ENCODE peak calls at places on chromosomes 6 and 20, in four cellular contexts. One of them, this sample, is unnamed.

GRCh38 chr20:36736451-36737182 is 9.3 kb downstream of the NDRG3 start:
- DNase-seq in HL-60: no peak
- DNase-seq in GM12878: no peak
- DNase-seq in K562: no peak
- DNase-seq in this sample: no peak

GRCh38 chr6:6780231-6780630 is 191.7 kb downstream of the LY86 start:
- DNase-seq in HL-60: no peak
- DNase-seq in GM12878: no peak
- DNase-seq in K562: no peak
- DNase-seq in this sample: no peak

GRCh38 chr6:135217663-135218062 is 36.6 kb downstream of the MYB start:
- DNase-seq in HL-60: no peak
- DNase-seq in GM12878: no peak
- DNase-seq in K562: no peak
- DNase-seq in this sample: no peak

GRCh38 chr6:49692534-49692933 is 20.8 kb downstream of the CRISP2 start:
- DNase-seq in HL-60: no peak
- DNase-seq in GM12878: no peak
- DNase-seq in K562: no peak
- DNase-seq in this sample: no peak

GRCh38 chr6:110329729-110330436 is 28.3 kb downstream of the METTL24 start:
- DNase-seq in HL-60: no peak
- DNase-seq in GM12878: no peak
- DNase-seq in K562: no peak
- DNase-seq in this sample: no peak

GRCh38 chr20:35326021-35326731 is 34.0 kb upstream of the FAM83C start:
- DNase-seq in HL-60: no peak
- DNase-seq in GM12878: no peak
- DNase-seq in K562: no peak
- DNase-seq in this sample: no peak

GRCh38 chr6:79421707-79422484 is 115.3 kb downstream of the LCA5 start:
- DNase-seq in HL-60: no peak
- DNase-seq in GM12878: peak
- DNase-seq in K562: no peak
- DNase-seq in this sample: no peak

GRCh38 chr6:87663434-87663833 is 38.6 kb downstream of the AKIRIN2 start:
- DNase-seq in HL-60: no peak
- DNase-seq in GM12878: no peak
- DNase-seq in K562: no peak
- DNase-seq in this sample: no peak

GRCh38 chr6:166509193-166509592 is 77.3 kb downstream of the RAMACL start:
- DNase-seq in HL-60: no peak
- DNase-seq in GM12878: no peak
- DNase-seq in K562: no peak
- DNase-seq in this sample: no peak

GRCh38 chr6:225121-225721 is 67.1 kb upstream of the DUSP22 start:
- DNase-seq in HL-60: peak
- DNase-seq in GM12878: peak
- DNase-seq in K562: no peak
- DNase-seq in this sample: no peak

GRCh38 chr20:41308290-41308691 is 9.2 kb downstream of the ZHX3 start:
- DNase-seq in HL-60: no peak
- DNase-seq in GM12878: no peak
- DNase-seq in K562: peak
- DNase-seq in this sample: no peak

GRCh38 chr6:89940225-89941027 is 46.2 kb downstream of the GJA10 start:
- DNase-seq in HL-60: peak
- DNase-seq in GM12878: peak
- DNase-seq in K562: peak
- DNase-seq in this sample: peak

GRCh38 chr6:96898241-96898851 is 655 bp upstream of the NDUFAF4 start:
- DNase-seq in HL-60: no peak
- DNase-seq in GM12878: no peak
- DNase-seq in K562: peak
- DNase-seq in this sample: no peak

GRCh38 chr20:13913517-13913916 is 76.9 kb downstream of the SEL1L2 start:
- DNase-seq in HL-60: no peak
- DNase-seq in GM12878: no peak
- DNase-seq in K562: no peak
- DNase-seq in this sample: no peak

GRCh38 chr6:141552463-141552862 is 580.3 kb upstream of the GJE1 start:
- DNase-seq in HL-60: no peak
- DNase-seq in GM12878: peak
- DNase-seq in K562: no peak
- DNase-seq in this sample: no peak

GRCh38 chr20:43448748-43449535 is 8.8 kb upstream of the SRSF6 start:
- DNase-seq in HL-60: peak
- DNase-seq in GM12878: peak
- DNase-seq in K562: peak
- DNase-seq in this sample: peak

GRCh38 chr20:53824779-53825178 is 231.1 kb upstream of the ZNF217 start:
- DNase-seq in HL-60: no peak
- DNase-seq in GM12878: no peak
- DNase-seq in K562: no peak
- DNase-seq in this sample: no peak

GRCh38 chr20:46970937-46971630 is 76.4 kb downstream of the EYA2 start:
- DNase-seq in HL-60: no peak
- DNase-seq in GM12878: no peak
- DNase-seq in K562: peak
- DNase-seq in this sample: no peak

GRCh38 chr6:109790131-109790530 is 99.0 kb downstream of the FIG4 start:
- DNase-seq in HL-60: no peak
- DNase-seq in GM12878: no peak
- DNase-seq in K562: no peak
- DNase-seq in this sample: no peak

GRCh38 chr6:33599413-33599911 is 19.4 kb upstream of the BAK1 start:
- DNase-seq in HL-60: no peak
- DNase-seq in GM12878: no peak
- DNase-seq in K562: no peak
- DNase-seq in this sample: no peak

GRCh38 chr6:73394577-73395354 is at the start of gene DDX43:
- DNase-seq in HL-60: peak
- DNase-seq in GM12878: no peak
- DNase-seq in K562: no peak
- DNase-seq in this sample: no peak

GRCh38 chr20:59835057-59835447 is 98.4 kb downstream of the SYCP2 start:
- DNase-seq in HL-60: no peak
- DNase-seq in GM12878: no peak
- DNase-seq in K562: no peak
- DNase-seq in this sample: no peak

GRCh38 chr20:43388267-43389081 is 69.2 kb upstream of the SRSF6 start:
- DNase-seq in HL-60: no peak
- DNase-seq in GM12878: no peak
- DNase-seq in K562: no peak
- DNase-seq in this sample: no peak

GRCh38 chr6:132228894-132229293 is 172.4 kb downstream of the MOXD1 start:
- DNase-seq in HL-60: no peak
- DNase-seq in GM12878: no peak
- DNase-seq in K562: no peak
- DNase-seq in this sample: no peak

GRCh38 chr20:44572551-44573500 is 9.6 kb upstream of the PKIG start:
- DNase-seq in HL-60: no peak
- DNase-seq in GM12878: no peak
- DNase-seq in K562: no peak
- DNase-seq in this sample: no peak

GRCh38 chr6:144330017-144330416 is 44.9 kb downstream of the UTRN start:
- DNase-seq in HL-60: no peak
- DNase-seq in GM12878: no peak
- DNase-seq in K562: no peak
- DNase-seq in this sample: no peak

GRCh38 chr6:41257369-41258195 is 28.9 kb downstream of the TREM1 start:
- DNase-seq in HL-60: no peak
- DNase-seq in GM12878: no peak
- DNase-seq in K562: no peak
- DNase-seq in this sample: no peak

GRCh38 chr6:144346719-144347446 is 61.7 kb downstream of the UTRN start:
- DNase-seq in HL-60: no peak
- DNase-seq in GM12878: no peak
- DNase-seq in K562: no peak
- DNase-seq in this sample: no peak

GRCh38 chr6:159080217-159080976 is 35.6 kb upstream of the TAGAP start:
- DNase-seq in HL-60: no peak
- DNase-seq in GM12878: no peak
- DNase-seq in K562: no peak
- DNase-seq in this sample: no peak

GRCh38 chr6:92297101-92297500 is 1122.3 kb downstream of the EPHA7 start:
- DNase-seq in HL-60: no peak
- DNase-seq in GM12878: no peak
- DNase-seq in K562: no peak
- DNase-seq in this sample: no peak

GRCh38 chr20:47544240-47544639 is 42.6 kb downstream of the NCOA3 start:
- DNase-seq in HL-60: no peak
- DNase-seq in GM12878: no peak
- DNase-seq in K562: no peak
- DNase-seq in this sample: no peak

DNA sequence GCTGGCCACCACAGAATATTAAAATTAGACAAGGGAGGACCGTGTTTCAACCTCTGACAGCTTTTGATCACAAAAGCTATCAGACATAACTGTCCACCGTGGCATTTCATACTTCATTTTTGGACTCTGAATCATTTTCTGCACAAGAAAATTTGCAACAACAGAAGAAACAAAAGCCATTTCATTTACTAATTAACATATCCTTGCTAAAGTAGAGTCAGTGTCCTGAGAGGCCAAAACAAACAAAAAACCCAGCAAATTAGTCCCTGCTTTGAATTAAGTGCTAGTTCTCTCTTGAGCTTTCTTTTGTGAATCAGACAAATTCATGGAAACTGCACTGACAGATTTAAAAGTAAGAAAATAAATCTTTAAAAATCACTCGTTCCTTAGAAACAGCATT is 17.6 kb upstream of the COL12A1 start:
- DNase-seq in HL-60: no peak
- DNase-seq in GM12878: no peak
- DNase-seq in K562: no peak
- DNase-seq in this sample: no peak
- TF ChIP-seq SPI1 in HL-60: no peak
- TF ChIP-seq SPI1 in GM12878: no peak
- TF ChIP-seq SPI1 in K562: no peak
- TF ChIP-seq SPI1 in this sample: no peak

GRCh38 chr20:61163027-61163426 is 89.0 kb upstream of the CDH4 start:
- DNase-seq in HL-60: no peak
- DNase-seq in GM12878: no peak
- DNase-seq in K562: no peak
- DNase-seq in this sample: no peak
- TF ChIP-seq SPI1 in HL-60: no peak
- TF ChIP-seq SPI1 in GM12878: no peak
- TF ChIP-seq SPI1 in K562: no peak
- TF ChIP-seq SPI1 in this sample: no peak

DNA sequence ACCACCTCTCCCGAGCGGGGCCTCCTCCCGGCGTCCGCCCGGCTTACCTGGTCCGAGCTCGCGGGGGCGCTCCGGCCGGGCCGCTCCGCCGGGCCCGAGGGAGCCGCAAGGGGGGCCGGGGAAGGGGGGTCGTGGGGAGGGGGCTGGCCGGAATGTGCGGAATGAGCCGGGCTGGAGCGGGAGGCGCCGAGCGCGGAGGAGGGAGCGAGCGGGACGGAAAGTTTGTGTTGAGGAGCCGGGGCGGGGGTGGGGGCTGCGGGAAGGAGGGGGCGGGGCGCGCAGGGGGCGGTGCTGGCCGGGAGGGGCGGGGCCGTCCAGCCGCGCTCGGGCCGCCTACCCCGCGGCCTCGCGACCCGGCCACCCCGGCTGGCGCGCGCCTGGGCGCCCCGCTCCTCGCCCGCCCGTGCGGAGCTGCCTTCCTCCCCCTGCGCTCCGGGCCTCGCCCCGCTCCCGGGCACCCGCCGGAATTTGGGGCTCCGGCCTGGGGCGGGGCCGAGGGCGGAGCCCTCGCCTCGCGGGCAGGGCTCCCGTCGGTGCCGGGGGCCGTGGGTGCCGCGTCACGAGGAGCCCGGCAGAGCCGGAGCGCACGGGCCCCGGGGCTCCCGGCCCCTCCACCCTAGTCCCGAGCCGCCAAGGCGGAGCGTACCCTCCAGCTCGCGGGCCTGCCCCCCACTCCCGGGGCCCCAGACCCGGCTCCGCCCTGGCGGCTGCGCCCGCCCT is at the start of gene TEAD3:
- DNase-seq in HL-60: no peak
- DNase-seq in GM12878: no peak
- DNase-seq in K562: peak
- DNase-seq in this sample: peak
- TF ChIP-seq SPI1 in HL-60: no peak
- TF ChIP-seq SPI1 in GM12878: no peak
- TF ChIP-seq SPI1 in K562: no peak
- TF ChIP-seq SPI1 in this sample: no peak

GRCh38 chr6:20203561-20204528 is 8.4 kb downstream of the MBOAT1 start:
- DNase-seq in HL-60: no peak
- DNase-seq in GM12878: no peak
- DNase-seq in K562: peak
- DNase-seq in this sample: no peak
- TF ChIP-seq SPI1 in HL-60: no peak
- TF ChIP-seq SPI1 in GM12878: no peak
- TF ChIP-seq SPI1 in K562: no peak
- TF ChIP-seq SPI1 in this sample: no peak

GRCh38 chr6:126957721-126958120 is 160.8 kb upstream of the RSPO3 start:
- DNase-seq in HL-60: no peak
- DNase-seq in GM12878: no peak
- DNase-seq in K562: no peak
- DNase-seq in this sample: no peak
- TF ChIP-seq SPI1 in HL-60: no peak
- TF ChIP-seq SPI1 in GM12878: no peak
- TF ChIP-seq SPI1 in K562: no peak
- TF ChIP-seq SPI1 in this sample: no peak

GRCh38 chr6:22882581-22882980 is 313.2 kb downstream of the HDGFL1 start:
- DNase-seq in HL-60: no peak
- DNase-seq in GM12878: no peak
- DNase-seq in K562: no peak
- DNase-seq in this sample: no peak
- TF ChIP-seq SPI1 in HL-60: no peak
- TF ChIP-seq SPI1 in GM12878: no peak
- TF ChIP-seq SPI1 in K562: no peak
- TF ChIP-seq SPI1 in this sample: no peak